ENCODE peak calls at places on chromosomes 6 and 20, in seven cellular contexts. H is CD8-positive, alpha-beta T cell; I is fibroblast of pulmonary artery; Y is fibroblast of mammary gland; Z is heart right ventricle; W is NB4; C is endothelial cell of umbilical vein. U is an unnamed sample.

GRCh38 chr6:146905313-146905712 is 298.9 kb upstream of the STXBP5 start:
- DNase-seq in H (no peak), I (peak; percentile 60), Y (peak; percentile 72), Z (no peak), W (no peak), C (peak; percentile 51), U (peak; percentile 64)

GRCh38 chr6:136173519-136174507 is 76.3 kb downstream of the MTFR2 start:
- DNase-seq in H (no peak), I (peak; percentile 87), Y (peak; percentile 51), Z (peak; percentile 30), W (peak; percentile 14), C (peak; percentile 89), U (no peak)

GRCh38 chr6:144331610-144332009 is 46.5 kb downstream of the UTRN start:
- DNase-seq in H (no peak), I (peak; percentile 49), Y (no peak), Z (no peak), W (no peak), C (no peak), U (peak; percentile 50)

GRCh38 chr6:53042112-53042511 is 23.1 kb upstream of the FBXO9 start:
- DNase-seq in H (no peak), I (peak; percentile 83), Y (peak; percentile 94), Z (no peak), W (no peak), C (peak; percentile 56), U (peak; percentile 92)

GRCh38 chr20:24980321-24981053 is 12.1 kb downstream of the APMAP start:
- DNase-seq in H (no peak), I (no peak), Y (no peak), Z (no peak), W (no peak), C (no peak), U (no peak)

GRCh38 chr6:153032255-153032882 is 29.9 kb upstream of the MTRF1L start:
- DNase-seq in H (no peak), I (peak; percentile 87), Y (peak; percentile 83), Z (no peak), W (peak; percentile 39), C (peak; percentile 66), U (peak; percentile 85)

GRCh38 chr20:41618807-41619294 is 674 bp upstream of the CHD6 start:
- DNase-seq in H (no peak), I (no peak), Y (peak; percentile 4), Z (no peak), W (no peak), C (peak; percentile 19), U (peak; percentile 4)

GRCh38 chr20:2521369-2522305 is 12.9 kb upstream of the ZNF343 start:
- DNase-seq in H (no peak), I (peak; percentile 61), Y (peak; percentile 49), Z (peak; percentile 24), W (peak; percentile 68), C (peak; percentile 51), U (peak; percentile 49)

GRCh38 chr6:92559611-92560010 is 859.7 kb downstream of the EPHA7 start:
- DNase-seq in H (no peak), I (no peak), Y (no peak), Z (no peak), W (peak; percentile 67), C (peak; percentile 32), U (no peak)

GRCh38 chr6:82033631-82034211 is 213.8 kb downstream of the IBTK start:
- DNase-seq in H (no peak), I (peak; percentile 51), Y (peak; percentile 69), Z (peak; percentile 17), W (no peak), C (no peak), U (no peak)

GRCh38 chr6:90753820-90754604 is 167.1 kb upstream of the MAP3K7 start:
- DNase-seq in H (no peak), I (no peak), Y (no peak), Z (no peak), W (no peak), C (no peak), U (no peak)

GRCh38 chr20:54168961-54169862 is 4.6 kb downstream of the CYP24A1 start:
- DNase-seq in H (no peak), I (no peak), Y (no peak), Z (no peak), W (no peak), C (no peak), U (peak; percentile 26)

GRCh38 chr6:22353036-22353560 is 56.3 kb upstream of the PRL start:
- DNase-seq in H (no peak), I (peak; percentile 13), Y (peak; percentile 7), Z (no peak), W (no peak), C (no peak), U (no peak)

GRCh38 chr6:31655349-31656237 is at the start of gene APOM:
- DNase-seq in H (no peak), I (no peak), Y (no peak), Z (no peak), W (no peak), C (no peak), U (no peak)

GRCh38 chr6:133894795-133895401 is 6.0 kb downstream of the TCF21 start:
- DNase-seq in H (no peak), I (peak; percentile 91), Y (peak; percentile 40), Z (no peak), W (no peak), C (no peak), U (peak; percentile 37)

GRCh38 chr6:25089442-25089841 is 153.7 kb upstream of the RIPOR2 start:
- DNase-seq in H (no peak), I (peak; percentile 46), Y (peak; percentile 7), Z (no peak), W (peak; percentile 31), C (peak; percentile 76), U (no peak)

GRCh38 chr6:46772754-46773153 is 20.4 kb upstream of the MEP1A start:
- DNase-seq in H (no peak), I (no peak), Y (no peak), Z (no peak), W (peak; percentile 94), C (no peak), U (no peak)

GRCh38 chr6:51112731-51113130 is 294.1 kb downstream of the TFAP2B start:
- DNase-seq in H (no peak), I (no peak), Y (peak; percentile 2), Z (no peak), W (no peak), C (no peak), U (no peak)

GRCh38 chr6:87501809-87502572 is 29.2 kb downstream of the SLC35A1 start:
- DNase-seq in H (no peak), I (no peak), Y (no peak), Z (no peak), W (no peak), C (peak; percentile 30), U (no peak)

GRCh38 chr6:122832515-122833228 is 43.6 kb downstream of the SMPDL3A start:
- DNase-seq in H (no peak), I (no peak), Y (no peak), Z (no peak), W (no peak), C (no peak), U (no peak)

GRCh38 chr6:122839477-122839876 is 50.4 kb downstream of the SMPDL3A start:
- DNase-seq in H (no peak), I (peak; percentile 70), Y (peak; percentile 64), Z (no peak), W (peak; percentile 53), C (peak; percentile 59), U (peak; percentile 66)

GRCh38 chr6:122833229-122833556 is 44.1 kb downstream of the SMPDL3A start:
- DNase-seq in H (no peak), I (no peak), Y (no peak), Z (no peak), W (no peak), C (no peak), U (peak; percentile 34)

GRCh38 chr6:122839906-122840305 is 50.8 kb downstream of the SMPDL3A start:
- DNase-seq in H (no peak), I (no peak), Y (no peak), Z (no peak), W (no peak), C (no peak), U (no peak)

DNA sequence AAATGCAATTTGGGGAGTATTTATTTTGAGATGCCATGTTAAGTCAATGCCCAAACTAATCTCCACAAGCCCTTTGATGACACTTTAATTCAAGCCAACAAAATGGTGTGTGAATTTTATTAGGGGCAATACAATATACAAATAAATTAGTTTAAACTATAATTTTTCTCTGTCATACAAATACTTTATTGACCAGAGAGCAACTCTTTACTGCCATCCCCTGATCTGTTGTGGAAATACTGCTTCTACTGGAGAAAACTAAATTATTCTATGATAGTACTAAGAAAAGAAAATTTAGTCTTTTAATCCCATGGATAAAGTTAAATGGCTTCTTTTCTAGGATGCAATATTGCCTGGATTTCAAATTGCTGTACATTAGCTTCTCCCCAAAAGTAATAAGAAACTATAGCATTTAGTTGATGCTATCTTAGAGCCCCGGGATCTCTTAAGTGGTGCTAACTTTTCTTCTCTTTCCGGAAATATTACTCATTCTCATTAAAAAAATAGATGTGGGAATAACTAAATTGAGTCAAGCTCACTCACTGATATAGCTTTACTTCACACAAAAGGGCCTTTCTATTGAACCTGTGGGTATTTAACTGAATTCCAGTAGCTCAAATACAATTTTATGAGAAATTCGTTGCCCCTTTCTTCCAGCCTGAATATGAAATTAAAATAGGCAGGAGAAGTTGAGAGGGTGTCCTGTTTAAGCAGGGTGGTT is 49.2 kb downstream of the SMPDL3A start:
- DNase-seq in H (no peak), I (peak; percentile 47), Y (peak; percentile 38), Z (no peak), W (no peak), C (peak; percentile 17), U (peak; percentile 25)
- TF ChIP-seq CTCF in H (no peak), I (peak; percentile 63), Y (peak; percentile 62), Z (no peak), W (no peak), C (no peak), U (peak; percentile 62)

GRCh38 chr6:159837141-159837490 is 37.0 kb downstream of the PNLDC1 start:
- DNase-seq in H (no peak), I (no peak), Y (no peak), Z (no peak), W (peak; percentile 75), C (no peak), U (no peak)

GRCh38 chr6:159837511-159837910 is 37.4 kb downstream of the PNLDC1 start:
- DNase-seq in H (no peak), I (no peak), Y (no peak), Z (no peak), W (no peak), C (no peak), U (no peak)

GRCh38 chr6:159838020-159838744 is 38.1 kb downstream of the PNLDC1 start:
- DNase-seq in H (no peak), I (no peak), Y (no peak), Z (no peak), W (no peak), C (no peak), U (no peak)

GRCh38 chr6:159833997-159834601 is 34.0 kb downstream of the PNLDC1 start:
- DNase-seq in H (no peak), I (no peak), Y (no peak), Z (no peak), W (no peak), C (no peak), U (no peak)

GRCh38 chr6:159836294-159837140 is 36.4 kb downstream of the PNLDC1 start:
- DNase-seq in H (no peak), I (peak; percentile 89), Y (peak; percentile 67), Z (peak; percentile 57), W (no peak), C (no peak), U (no peak)
- H3K4me3 ChIP-seq in H (no peak overlapping the region), I (peak overlapping the region; percentile 29), Y (peak overlapping the region; percentile 7), Z (no peak overlapping the region), W (no peak overlapping the region), C (no peak overlapping the region), U (no peak overlapping the region)

GRCh38 chr20:58087567-58087858 is 140.9 kb downstream of the ANKRD60 start:
- DNase-seq in H (no peak), I (no peak), Y (no peak), Z (no peak), W (no peak), C (no peak), U (no peak)
- TF ChIP-seq CTCF in H (no peak), I (no peak), Y (no peak), Z (no peak), W (no peak), C (no peak), U (no peak)

GRCh38 chr20:46901638-46902037 is 7.0 kb downstream of the EYA2 start:
- DNase-seq in H (no peak), I (no peak), Y (no peak), Z (no peak), W (no peak), C (no peak), U (no peak)
- H3K4me3 ChIP-seq in H (no peak overlapping the region), I (no peak overlapping the region), Y (no peak overlapping the region), Z (no peak overlapping the region), W (no peak overlapping the region), C (no peak overlapping the region), U (no peak overlapping the region)